ENCODE peak calls at places on chromosomes 13 and 19, in four cellular contexts. J is SJCRH30, R is HT-29, E is T1000. N is an unnamed sample.

GRCh38 chr19:33397536-33398360 is 24.2 kb downstream of the CEBPG start:
- DNase-seq in R (peak; percentile 37), E (no peak), J (peak; percentile 45), N (no peak)

GRCh38 chr13:99366075-99366987 is 59.1 kb upstream of the GPR183 start:
- DNase-seq in E (no peak), R (no peak), J (no peak), N (no peak)

GRCh38 chr19:58563034-58563573 is 4.7 kb upstream of the UBE2M start:
- DNase-seq in R (no peak), E (no peak), J (no peak), N (no peak)

GRCh38 chr13:102847272-102848234 is 1.7 kb downstream of the ERCC5 start:
- DNase-seq in J (peak; percentile 43), E (no peak), R (peak; percentile 74), N (peak; percentile 54)

GRCh38 chr19:52600639-52601024 is 30.5 kb downstream of the ZNF701 start:
- DNase-seq in R (no peak), J (no peak), E (no peak), N (no peak)

GRCh38 chr19:11756965-11757364 is 9.8 kb upstream of the ZNF441 start:
- DNase-seq in E (no peak), J (no peak), R (no peak), N (no peak)

GRCh38 chr13:39385621-39386231 is 217.3 kb downstream of the LHFPL6 start:
- DNase-seq in J (no peak), R (no peak), E (no peak), N (no peak)

GRCh38 chr19:53086949-53087348 is 16.3 kb downstream of the ZNF160 start:
- DNase-seq in E (no peak), R (no peak), J (no peak), N (peak; percentile 23)

GRCh38 chr13:34672631-34673030 is 269.4 kb upstream of the NBEA start:
- DNase-seq in J (peak; percentile 16), E (no peak), R (no peak), N (no peak)

N was measured in AG10803.